ENCODE peak calls at places on chromosomes 1 and 21, in seven cellular contexts. L, N, O, T, R, M and V are unnamed samples.

GRCh38 chr1:115797491-115797890 is 29.0 kb upstream of the CASQ2 start:
- DNase-seq in L (no peak), N (no peak), O (no peak), T (no peak), R (no peak), M (no peak), V (no peak)

GRCh38 chr1:2113620-2114135 is 63.5 kb downstream of the PRKCZ start:
- DNase-seq in L (no peak), N (no peak), O (no peak), T (no peak), R (peak; percentile 4), M (no peak), V (no peak)

GRCh38 chr1:36673207-36673606 is 190.5 kb upstream of the CSF3R start:
- DNase-seq in L (no peak), N (no peak), O (no peak), T (no peak), R (no peak), M (no peak), V (no peak)

GRCh38 chr1:33802268-33802667 is 61.6 kb upstream of the HMGB4 start:
- DNase-seq in L (no peak), N (no peak), O (no peak), T (no peak), R (no peak), M (no peak), V (no peak)

GRCh38 chr1:100536031-100536430 is 1.9 kb upstream of the GPR88 start:
- DNase-seq in L (no peak), N (no peak), O (no peak), T (no peak), R (no peak), M (no peak), V (no peak)

GRCh38 chr1:96256391-96256790 is 465.2 kb upstream of the PTBP2 start:
- DNase-seq in L (no peak), N (no peak), O (no peak), T (no peak), R (no peak), M (no peak), V (no peak)

GRCh38 chr1:67536957-67537646 is 106.9 kb upstream of the SERBP1 start:
- DNase-seq in L (no peak), N (no peak), O (no peak), T (no peak), R (no peak), M (no peak), V (no peak)

GRCh38 chr1:30101477-30102227 is 621.7 kb downstream of the MATN1 start:
- DNase-seq in L (no peak), N (no peak), O (no peak), T (no peak), R (no peak), M (no peak), V (peak; percentile 42)

GRCh38 chr1:160171978-160172377 is 18.4 kb upstream of the CASQ1 start:
- DNase-seq in L (no peak), N (no peak), O (no peak), T (no peak), R (no peak), M (no peak), V (no peak)

GRCh38 chr1:119711804-119712341 is at the start of gene PHGDH:
- DNase-seq in L (peak; percentile 90), N (peak; percentile 69), O (peak; percentile 62), T (peak; percentile 80), R (peak; percentile 66), M (peak; percentile 85), V (peak; percentile 68)

GRCh38 chr1:6592441-6592840 is 10.2 kb downstream of the KLHL21 start:
- DNase-seq in L (no peak), N (no peak), O (no peak), T (no peak), R (peak; percentile 50), M (no peak), V (no peak)

DNA sequence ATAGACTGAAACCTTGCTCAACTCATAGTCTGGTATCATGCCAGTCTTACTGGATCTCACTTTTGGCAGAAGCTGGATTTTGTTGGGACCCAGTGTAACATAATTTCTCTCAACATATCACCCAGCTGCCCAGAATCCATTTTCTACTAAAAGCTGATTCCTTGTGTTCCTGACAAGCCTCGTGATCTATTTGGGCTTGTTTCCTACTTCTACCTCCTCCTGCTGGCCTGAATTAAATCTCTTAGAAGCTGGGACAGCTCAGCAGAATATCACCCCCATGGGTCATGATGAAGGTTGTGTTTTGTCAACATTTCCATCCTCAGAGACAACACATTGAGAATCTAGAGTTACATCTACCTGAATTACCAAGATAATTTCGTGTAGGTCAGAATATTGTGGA is 7.7 kb downstream of the GOLT1A start:
- DNase-seq in L (no peak), N (no peak), O (no peak), T (no peak), R (no peak), M (no peak), V (no peak)
- TF ChIP-seq CTCF in L (no peak), N (no peak), O (no peak), T (peak; percentile 47), R (no peak), M (no peak), V (no peak)

GRCh38 chr1:22861764-22862440 is 110.8 kb downstream of the LACTBL1 start:
- DNase-seq in L (peak; percentile 72), N (peak; percentile 32), O (no peak), T (peak; percentile 31), R (no peak), M (no peak), V (peak; percentile 30)
- TF ChIP-seq CTCF in L (peak; percentile 98), N (peak; percentile 44), O (peak; percentile 73), T (peak; percentile 92), R (peak; percentile 71), M (peak; percentile 64), V (peak; percentile 76)

GRCh38 chr21:19607983-19608668 is 1204.5 kb upstream of the TMPRSS15 start:
- DNase-seq in L (no peak), N (no peak), O (no peak), T (no peak), R (no peak), M (no peak), V (no peak)
- TF ChIP-seq CTCF in L (no peak), N (no peak), O (no peak), T (no peak), R (no peak), M (no peak), V (no peak)

DNA sequence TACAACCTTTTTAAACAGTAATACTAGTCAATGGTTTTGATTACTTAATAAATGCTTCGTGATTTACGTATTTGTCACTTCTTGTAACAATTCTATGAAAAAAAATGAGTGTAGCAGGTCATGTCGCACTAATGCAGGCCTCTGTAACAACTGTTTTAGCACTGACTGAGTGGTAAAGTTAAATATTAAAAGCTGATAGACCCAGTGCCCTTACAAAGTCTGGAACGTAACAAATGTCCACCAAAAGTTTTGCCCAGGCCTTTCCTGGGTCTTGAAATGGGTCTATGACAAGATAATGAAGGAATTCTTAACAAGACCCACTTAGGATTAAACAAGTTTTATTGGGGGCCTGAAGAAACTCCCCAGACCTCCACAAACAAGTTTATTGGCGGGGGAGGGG is 304.6 kb upstream of the DEPDC1 start:
- DNase-seq in L (no peak), N (no peak), O (no peak), T (no peak), R (no peak), M (no peak), V (no peak)
- TF ChIP-seq CTCF in L (no peak), N (no peak), O (no peak), T (no peak), R (no peak), M (no peak), V (no peak)

GRCh38 chr1:200134116-200134515 is 106.6 kb downstream of the NR5A2 start:
- DNase-seq in L (no peak), N (no peak), O (no peak), T (no peak), R (no peak), M (no peak), V (no peak)

GRCh38 chr1:200143347-200143746 is 115.8 kb downstream of the NR5A2 start:
- DNase-seq in L (no peak), N (no peak), O (no peak), T (no peak), R (no peak), M (no peak), V (no peak)

GRCh38 chr1:200136384-200136783 is 108.9 kb downstream of the NR5A2 start:
- DNase-seq in L (no peak), N (no peak), O (no peak), T (no peak), R (no peak), M (no peak), V (no peak)

GRCh38 chr1:200139661-200140250 is 112.2 kb downstream of the NR5A2 start:
- DNase-seq in L (peak; percentile 68), N (no peak), O (no peak), T (peak; percentile 42), R (no peak), M (no peak), V (peak; percentile 25)
- TF ChIP-seq CTCF in L (peak; percentile 68), N (no peak), O (peak; percentile 71), T (peak; percentile 69), R (peak; percentile 55), M (no peak), V (no peak)

GRCh38 chr1:233421293-233421692 is 93.8 kb downstream of the MAP3K21 start:
- DNase-seq in L (no peak), N (no peak), O (no peak), T (no peak), R (no peak), M (no peak), V (no peak)

GRCh38 chr1:233427907-233428306 is 100.4 kb downstream of the MAP3K21 start:
- DNase-seq in L (no peak), N (no peak), O (no peak), T (no peak), R (no peak), M (no peak), V (no peak)

DNA sequence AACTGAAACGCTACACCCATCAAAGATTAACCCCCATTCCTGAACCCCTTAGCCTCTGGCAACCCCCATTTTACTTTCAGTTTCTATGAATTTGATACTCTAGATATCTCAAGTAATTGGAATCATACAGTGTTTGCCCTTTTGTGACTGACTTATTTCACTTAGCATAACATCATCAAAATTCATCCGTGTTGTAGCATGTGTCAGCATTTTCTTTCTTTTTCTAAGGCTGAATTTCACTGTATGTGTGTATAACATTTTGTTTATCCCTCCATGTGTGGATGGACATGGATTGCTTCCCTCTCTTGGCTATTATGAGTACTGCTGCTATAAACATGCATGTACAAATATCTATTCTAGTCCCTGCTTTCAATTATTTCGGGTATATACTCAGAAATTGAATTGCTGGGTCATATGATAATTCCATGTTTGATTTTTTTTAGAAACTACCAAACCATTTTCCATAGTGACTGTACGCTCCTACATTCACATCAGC is 97.3 kb downstream of the MAP3K21 start:
- DNase-seq in L (no peak), N (no peak), O (no peak), T (no peak), R (no peak), M (no peak), V (no peak)
- TF ChIP-seq CTCF in L (peak; percentile 18), N (no peak), O (no peak), T (no peak), R (no peak), M (no peak), V (no peak)